ENCODE peak calls at places on chromosomes 4 and X, in nine cellular contexts. R is choroid plexus epithelial cell, P is kidney, T is A549, Z is lower lobe of right lung, N is psoas muscle, C is fibroblast of mammary gland, L is brain microvascular endothelial cell, Y is cardiac muscle cell. E is an unnamed sample.
A peak's percentile ranks its signal among the peaks of the same experiment; 100 is the strongest.

GRCh38 chr4:186020793-186021407 is 48.1 kb upstream of the TLR3 start:
- DNase-seq in Z (no peak), L (peak; percentile 55), C (no peak), N (no peak), T (no peak), P (no peak), Y (no peak), R (peak; percentile 28), E (no peak)

GRCh38 chr4:79757580-79757979 is 315.4 kb downstream of the ANTXR2 start:
- DNase-seq in Z (no peak), T (no peak), R (no peak), P (no peak), L (no peak), Y (no peak), N (no peak), C (peak; percentile 9), E (peak; percentile 0)

GRCh38 chr4:48195853-48196252 is 61.8 kb upstream of the TXK start:
- DNase-seq in L (no peak), T (no peak), Y (no peak), P (no peak), R (no peak), Z (no peak), C (no peak), N (no peak), E (no peak)

GRCh38 chr4:26058537-26058936 is 144.5 kb downstream of the SMIM20 start:
- DNase-seq in P (no peak), Z (no peak), Y (no peak), N (no peak), R (no peak), C (no peak), T (no peak), L (no peak), E (no peak)

GRCh38 chr4:25865586-25865985 is 2.8 kb upstream of the SEL1L3 start:
- DNase-seq in Z (no peak), R (no peak), C (peak; percentile 30), Y (no peak), P (peak; percentile 76), T (peak; percentile 51), L (no peak), N (no peak), E (peak; percentile 39)

GRCh38 chrX:149540621-149541520 is at the start of gene EOLA1:
- DNase-seq in C (peak; percentile 94), N (peak; percentile 87), P (peak; percentile 95), Z (peak; percentile 96), T (peak; percentile 97), L (peak; percentile 95), R (peak; percentile 97), Y (peak; percentile 88), E (peak; percentile 96)

GRCh38 chr4:155688211-155688610 is 21.6 kb downstream of the GUCY1A1 start:
- DNase-seq in C (no peak), T (no peak), R (no peak), Y (no peak), N (no peak), L (no peak), Z (no peak), P (no peak), E (no peak)

GRCh38 chr4:121376541-121376940 is 4.3 kb downstream of the QRFPR start:
- DNase-seq in R (no peak), Z (peak; percentile 69), L (no peak), N (no peak), P (no peak), C (no peak), T (no peak), Y (no peak), E (no peak)

GRCh38 chrX:9940397-9940796 is 26.8 kb upstream of the CLDN34 start:
- DNase-seq in C (peak; percentile 34), Z (no peak), N (no peak), Y (no peak), R (peak; percentile 78), L (peak; percentile 55), T (peak; percentile 6), P (no peak), E (no peak)

GRCh38 chr4:58935336-58935735 is 1825.2 kb upstream of the IGFBP7 start:
- DNase-seq in N (no peak), R (no peak), Y (no peak), C (no peak), T (no peak), P (no peak), L (no peak), Z (no peak), E (no peak)

GRCh38 chrX:108020631-108021030 is 24.2 kb upstream of the VSIG1 start:
- DNase-seq in R (peak; percentile 43), T (peak; percentile 46), P (no peak), C (peak; percentile 26), Y (peak; percentile 16), L (no peak), Z (no peak), N (no peak), E (peak; percentile 45)

GRCh38 chr4:2813446-2814405 is 20.8 kb downstream of the SH3BP2 start:
- DNase-seq in P (no peak), L (no peak), T (no peak), C (no peak), Z (no peak), Y (no peak), N (no peak), R (no peak), E (no peak)

GRCh38 chr4:2811830-2812599 is 19.1 kb downstream of the SH3BP2 start:
- DNase-seq in C (peak; percentile 70), N (peak; percentile 76), Z (peak; percentile 91), P (peak; percentile 93), Y (peak; percentile 50), L (peak; percentile 48), R (peak; percentile 87), T (no peak), E (peak; percentile 20)

GRCh38 chr4:2814627-2815026 is 21.7 kb downstream of the SH3BP2 start:
- DNase-seq in P (no peak), L (no peak), C (no peak), Y (no peak), Z (no peak), R (no peak), T (no peak), N (no peak), E (no peak)

GRCh38 chr4:2812985-2813384 is 20.1 kb downstream of the SH3BP2 start:
- DNase-seq in N (no peak), Y (no peak), Z (no peak), L (no peak), C (peak; percentile 13), P (no peak), R (no peak), T (no peak), E (no peak)

DNA sequence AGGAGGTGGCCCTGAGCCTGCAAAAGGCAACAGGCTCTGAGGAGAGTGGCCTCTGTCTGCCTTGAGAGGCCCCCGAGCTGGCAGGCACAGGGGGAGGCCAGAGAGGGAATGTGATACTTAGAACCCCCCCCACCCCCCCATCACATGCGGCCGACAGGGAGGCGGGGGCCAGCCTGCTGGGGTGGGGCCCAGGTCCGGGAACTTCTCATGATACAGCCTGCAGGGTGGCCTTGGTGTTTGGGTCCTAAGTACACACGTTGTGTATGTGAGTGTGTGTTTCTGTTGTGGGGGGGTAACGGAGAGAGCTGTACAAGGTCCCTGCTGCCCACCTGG is 19.7 kb downstream of the SH3BP2 start:
- DNase-seq in C (no peak), T (no peak), Z (no peak), R (peak; percentile 54), L (no peak), P (no peak), Y (no peak), N (no peak), E (no peak)
- H3K4me3 ChIP-seq in C (peak overlapping the region; percentile 34), T (no peak overlapping the region), Z (peak overlapping the region; percentile 68), R (peak overlapping the region; percentile 53), L (peak overlapping the region; percentile 49), P (no peak overlapping the region), Y (no peak overlapping the region), N (peak overlapping the region; percentile 78), E (peak overlapping the region; percentile 17)

GRCh38 chrX:1391707-1392375 is at the start of gene SLC25A6:
- DNase-seq in T (peak; percentile 98), R (peak; percentile 99), P (peak; percentile 100), C (peak; percentile 94), N (peak; percentile 99), L (peak; percentile 96), Y (peak; percentile 99), Z (peak; percentile 99), E (peak; percentile 95)
- TF ChIP-seq CTCF in T (no peak), R (peak; percentile 15), P (no peak), C (no peak), N (peak; percentile 13), L (peak; percentile 6), Y (peak; percentile 2), Z (peak; percentile 23), E (no peak)

GRCh38 chrX:40093586-40093985 is 4.2 kb downstream of the BCOR start:
- DNase-seq in Y (no peak), Z (no peak), N (no peak), R (no peak), T (no peak), L (no peak), C (no peak), P (no peak), E (no peak)

GRCh38 chrX:40094900-40095587 is 2.7 kb downstream of the BCOR start:
- DNase-seq in Y (no peak), L (no peak), C (no peak), Z (no peak), N (no peak), P (no peak), R (no peak), T (no peak), E (no peak)

GRCh38 chrX:40095588-40096394 is 2.0 kb downstream of the BCOR start:
- DNase-seq in L (no peak), N (no peak), C (no peak), Z (peak; percentile 62), Y (no peak), R (peak; percentile 41), P (peak; percentile 74), T (no peak), E (no peak)

GRCh38 chrX:40092808-40093435 is 4.8 kb downstream of the BCOR start:
- DNase-seq in T (no peak), N (no peak), L (no peak), C (no peak), Y (no peak), R (no peak), P (no peak), Z (no peak), E (no peak)

DNA sequence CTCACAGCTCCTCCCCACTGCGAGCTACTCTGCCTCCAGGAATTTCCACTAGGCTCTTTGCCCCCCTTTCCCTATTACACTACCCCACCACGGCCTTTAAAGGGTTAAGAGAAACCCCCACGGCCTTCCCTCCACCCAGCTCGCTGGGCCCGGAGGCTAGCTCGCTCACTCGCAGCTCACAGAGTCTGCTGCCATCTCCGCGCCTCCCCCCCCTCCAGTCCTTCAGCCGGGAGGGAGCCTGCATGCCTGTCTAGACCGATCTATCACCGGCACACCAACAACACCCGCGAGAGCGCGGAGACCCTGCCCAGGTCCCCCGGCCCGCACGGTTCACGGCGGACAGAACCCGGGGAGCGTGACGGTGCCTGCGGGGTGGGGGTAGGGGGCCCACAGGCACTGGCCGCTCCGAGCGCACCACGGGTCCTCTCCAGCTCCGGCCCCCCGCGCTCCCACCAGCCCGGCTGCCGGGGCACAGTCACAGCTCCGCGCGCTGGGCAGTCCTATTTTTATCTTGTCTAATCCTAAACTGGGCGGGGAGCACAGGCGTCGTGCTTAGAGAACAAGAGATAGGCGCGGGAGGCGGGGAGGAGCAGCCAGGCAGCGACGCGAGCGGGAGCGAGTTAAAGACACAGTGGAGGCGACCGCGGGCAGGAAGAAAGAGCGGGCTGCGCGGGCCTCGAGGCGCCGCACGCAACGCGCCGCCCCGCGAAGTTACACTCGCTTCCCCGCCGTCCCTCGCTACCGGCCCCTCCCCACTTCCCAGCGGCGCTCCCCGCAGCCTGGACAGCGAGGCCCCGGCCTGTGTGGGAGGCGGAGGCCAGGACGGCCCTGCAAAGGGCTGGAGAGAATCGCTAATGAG is 3.5 kb downstream of the BCOR start:
- DNase-seq in T (no peak), Z (peak; percentile 62), L (no peak), N (peak; percentile 62), R (peak; percentile 48), C (no peak), Y (peak; percentile 86), P (peak; percentile 83), E (peak; percentile 60)
- H3K4me3 ChIP-seq in T (peak overlapping the region; percentile 84), Z (peak overlapping the region; percentile 74), L (peak overlapping the region; percentile 59), N (peak overlapping the region; percentile 78), R (peak overlapping the region; percentile 65), C (peak overlapping the region; percentile 52), Y (peak overlapping the region; percentile 83), P (peak overlapping the region; percentile 73), E (peak overlapping the region; percentile 68)

GRCh38 chrX:38293741-38294140 is 33.6 kb downstream of the RPGR start:
- DNase-seq in R (peak; percentile 39), P (no peak), T (no peak), Y (no peak), L (no peak), Z (no peak), N (no peak), C (no peak), E (peak; percentile 33)
- TF ChIP-seq CTCF in R (peak; percentile 45), P (no peak), T (no peak), Y (peak; percentile 12), L (peak; percentile 40), Z (no peak), N (no peak), C (peak; percentile 19), E (peak; percentile 33)